ENCODE peak calls at places on chromosomes 6 and 20, in eight cellular contexts. R is pancreas, K is PC-3, Q is mammary epithelial cell, L is heart left ventricle, P is iPS DF 6.9, B is tibial artery, Z is HAP-1. I is an unnamed sample. For H3K9me3 and H3K27me3, the result is how much of the 10 kb centered on the place peaks cover.

GRCh38 chr6:36897629-36898028 is 11.9 kb downstream of the C6orf89 start:
- DNase-seq in R (no peak), K (peak), Q (peak), L (no peak), P (no peak), B (no peak), Z (no peak), I (no peak)

GRCh38 chr6:134722996-134723871 is 226.7 kb downstream of the ALDH8A1 start:
- DNase-seq in R (no peak), K (no peak), Q (no peak), L (no peak), P (no peak), B (no peak), Z (no peak), I (no peak)

GRCh38 chr20:21706345-21707195 is 1.1 kb downstream of the PAX1 start:
- DNase-seq in R (no peak), K (no peak), Q (no peak), L (no peak), P (no peak), B (no peak), Z (no peak), I (no peak)

GRCh38 chr6:165306955-165307354 is 2.5 kb downstream of the C6orf118 start:
- DNase-seq in R (no peak), K (no peak), Q (no peak), L (no peak), P (no peak), B (no peak), Z (no peak), I (no peak)

GRCh38 chr6:134034951-134035822 is 17.2 kb downstream of the SLC2A12 start:
- DNase-seq in R (no peak), K (peak), Q (peak), L (no peak), P (no peak), B (no peak), Z (no peak), I (no peak)

GRCh38 chr6:30329331-30329730 is 2.6 kb downstream of the TRIM39 start:
- DNase-seq in R (peak), K (no peak), Q (no peak), L (no peak), P (no peak), B (no peak), Z (no peak), I (no peak)

GRCh38 chr6:29552512-29553051 is 7.0 kb downstream of the UBD start:
- DNase-seq in R (no peak), K (peak), Q (peak), L (no peak), P (no peak), B (no peak), Z (no peak), I (no peak)

GRCh38 chr6:108699290-108700041 is 138.7 kb downstream of the FOXO3 start:
- DNase-seq in R (no peak), K (no peak), Q (no peak), L (no peak), P (no peak), B (no peak), Z (peak), I (no peak)

GRCh38 chr20:56460459-56460858 is 8.0 kb upstream of the RTF2 start:
- DNase-seq in R (no peak), K (no peak), Q (no peak), L (no peak), P (no peak), B (no peak), Z (no peak), I (no peak)

GRCh38 chr20:37378420-37378784 is 32.5 kb downstream of the SRC start:
- DNase-seq in R (no peak), K (no peak), Q (no peak), L (no peak), P (no peak), B (no peak), Z (no peak), I (no peak)

GRCh38 chr6:6656287-6656686 is 67.8 kb downstream of the LY86 start:
- DNase-seq in R (no peak), K (no peak), Q (no peak), L (no peak), P (no peak), B (no peak), Z (no peak), I (no peak)

GRCh38 chr6:137076277-137077068 is 31.7 kb upstream of the IL20RA start:
- DNase-seq in R (peak), K (peak), Q (peak), L (peak), P (peak), B (peak), Z (peak), I (peak)

GRCh38 chr20:18092890-18093289 is 35.2 kb upstream of the OVOL2 start:
- DNase-seq in R (no peak), K (no peak), Q (no peak), L (no peak), P (no peak), B (no peak), Z (no peak), I (no peak)

GRCh38 chr20:16445482-16445881 is 127.8 kb downstream of the KIF16B start:
- DNase-seq in R (no peak), K (no peak), Q (no peak), L (no peak), P (no peak), B (no peak), Z (no peak), I (no peak)

GRCh38 chr6:107819217-107819616 is 4.9 kb downstream of the SCML4 start:
- DNase-seq in R (no peak), K (no peak), Q (peak), L (no peak), P (no peak), B (no peak), Z (no peak), I (no peak)

GRCh38 chr20:24768226-24768625 is 180.8 kb upstream of the CST7 start:
- DNase-seq in R (no peak), K (peak), Q (no peak), L (no peak), P (no peak), B (no peak), Z (no peak), I (no peak)

GRCh38 chr20:5448449-5449118 is 131.8 kb upstream of the PROKR2 start:
- DNase-seq in R (no peak), K (peak), Q (peak), L (no peak), P (peak), B (peak), Z (peak), I (peak)

GRCh38 chr20:2234788-2235187 is 61.0 kb upstream of the TGM3 start:
- DNase-seq in R (no peak), K (no peak), Q (no peak), L (no peak), P (peak), B (no peak), Z (peak), I (no peak)

GRCh38 chr6:127343753-127344659 is 597 bp upstream of the ECHDC1 start:
- DNase-seq in R (no peak), K (peak), Q (peak), L (no peak), P (no peak), B (no peak), Z (no peak), I (peak)

GRCh38 chr6:32968770-32969684 is 633 bp downstream of the BRD2 start:
- DNase-seq in R (peak), K (peak), Q (peak), L (peak), P (no peak), B (peak), Z (peak), I (peak)

GRCh38 chr20:21391495-21392298 is 5.6 kb downstream of the NKX2-4 start:
- DNase-seq in R (no peak), K (no peak), Q (no peak), L (peak), P (no peak), B (no peak), Z (no peak), I (no peak)

GRCh38 chr6:35203680-35204079 is 10.1 kb upstream of the SCUBE3 start:
- DNase-seq in R (no peak), K (peak), Q (no peak), L (no peak), P (no peak), B (no peak), Z (no peak), I (peak)

DNA sequence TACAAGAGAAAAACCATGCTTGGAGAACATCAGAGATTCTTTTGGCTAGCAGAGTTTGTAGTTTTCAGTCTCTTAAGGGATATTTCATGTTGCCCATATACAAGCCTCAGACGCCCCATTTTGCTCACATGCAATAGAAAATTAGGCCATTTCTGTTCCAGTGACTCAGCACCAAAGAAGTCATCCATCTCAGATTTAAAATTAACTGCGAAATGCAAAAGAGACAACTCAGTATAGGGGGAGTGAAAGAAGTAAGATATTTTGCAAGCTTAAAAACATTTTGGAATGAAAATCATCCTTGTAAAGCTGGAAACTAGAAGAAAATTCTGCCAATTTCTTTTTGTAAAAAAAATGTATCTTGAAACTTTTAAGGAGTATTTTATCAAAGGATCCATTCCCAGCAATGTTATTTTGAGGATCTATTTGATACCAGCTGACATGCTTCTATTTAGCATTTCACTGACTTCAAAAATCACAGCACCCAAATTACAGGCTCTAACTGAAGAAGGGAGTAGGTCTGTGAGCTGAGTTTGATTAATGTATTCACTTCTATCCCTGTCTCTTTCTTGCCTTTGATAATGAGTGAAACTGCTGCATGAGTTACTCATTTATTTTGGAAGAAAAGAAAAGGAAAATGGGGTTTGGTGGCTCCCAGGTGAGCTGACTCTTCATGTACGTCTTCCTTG is 223.7 kb upstream of the SULF2 start:
- DNase-seq in R (no peak), K (no peak), Q (no peak), L (no peak), P (no peak), B (no peak), Z (no peak), I (no peak)
- H3K9me3 ChIP-seq in R (under half), K (under half), Q (under half), L (under half), P (under half), B (under half), Z (under half), I (under half)

GRCh38 chr6:21185849-21186478 is 407.6 kb upstream of the SOX4 start:
- DNase-seq in R (no peak), K (no peak), Q (no peak), L (no peak), P (peak), B (no peak), Z (peak), I (no peak)

GRCh38 chr6:21180800-21181337 is 412.7 kb upstream of the SOX4 start:
- DNase-seq in R (no peak), K (no peak), Q (no peak), L (no peak), P (no peak), B (no peak), Z (no peak), I (no peak)

GRCh38 chr6:21181866-21182265 is 411.7 kb upstream of the SOX4 start:
- DNase-seq in R (no peak), K (no peak), Q (no peak), L (no peak), P (no peak), B (no peak), Z (no peak), I (no peak)

GRCh38 chr6:21176197-21176596 is 417.4 kb upstream of the SOX4 start:
- DNase-seq in R (no peak), K (peak), Q (peak), L (no peak), P (no peak), B (no peak), Z (no peak), I (no peak)

DNA sequence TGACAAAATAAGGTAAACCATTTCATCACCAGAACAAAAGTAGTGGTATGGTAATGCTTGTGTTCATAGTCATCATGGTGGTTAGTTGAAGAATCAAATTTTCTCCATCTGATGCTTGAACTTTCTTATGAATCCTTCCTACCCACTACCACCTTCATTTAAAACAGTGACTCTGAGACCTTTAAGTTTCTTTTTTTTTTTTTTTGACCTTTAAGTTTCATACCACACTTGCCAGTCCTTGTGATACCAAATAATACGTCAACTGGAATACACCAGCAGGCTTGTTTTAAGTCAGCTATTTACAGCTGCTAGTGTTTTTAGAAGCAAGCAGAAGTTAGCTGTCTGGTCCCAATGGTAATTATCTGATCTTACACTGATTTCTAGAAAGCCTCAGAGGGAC is 413.4 kb upstream of the SOX4 start:
- DNase-seq in R (no peak), K (no peak), Q (no peak), L (no peak), P (no peak), B (no peak), Z (no peak), I (no peak)
- H3K4me3 ChIP-seq in R (no peak), K (no peak), Q (no peak), L (no peak), P (no peak), B (no peak), Z (no peak), I (no peak)

GRCh38 chr6:140153703-140154102 is 779.3 kb upstream of the CITED2 start:
- DNase-seq in R (no peak), K (no peak), Q (peak), L (no peak), P (no peak), B (no peak), Z (no peak), I (no peak)
- H3K27me3 ChIP-seq in R (under half), K (under half), Q (under half), L (under half), P (under half), B (under half), Z (under half), I (under half)

DNA sequence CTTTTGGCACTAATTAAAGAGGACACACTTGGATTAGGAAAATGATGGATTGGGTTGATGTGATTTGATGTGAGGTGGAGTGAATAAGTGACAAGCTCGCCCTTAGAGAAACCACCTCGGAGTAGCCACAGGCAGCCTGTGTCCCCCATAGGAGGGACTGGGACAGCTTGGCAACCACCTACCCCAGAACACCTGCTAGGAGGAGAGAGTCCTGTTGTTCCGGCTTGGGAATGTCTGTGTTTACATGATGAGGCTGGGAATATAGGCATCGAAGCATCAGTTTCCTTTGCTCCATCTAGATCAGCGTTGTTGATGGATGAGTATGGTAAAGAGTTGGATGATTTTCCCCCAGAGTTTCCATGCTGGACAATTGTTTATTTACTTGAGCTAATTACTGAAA is 44.4 kb downstream of the PHACTR3 start:
- DNase-seq in R (no peak), K (no peak), Q (no peak), L (no peak), P (no peak), B (no peak), Z (no peak), I (no peak)
- H3K9me3 ChIP-seq in R (under half), K (under half), Q (under half), L (under half), P (under half), B (under half), Z (under half), I (under half)